ENCODE peak calls at places on chromosomes 4 and X, in eight cellular contexts. A is lower lobe of right lung; V is cardiac muscle cell; P is CD8-positive, alpha-beta memory T cell; G is adipocyte; L is endothelial cell of umbilical vein; D is upper lobe of right lung; B is uterus. U is an unnamed sample.

GRCh38 chr4:145808848-145809512 is 129.0 kb downstream of the C4orf51 start:
- DNase-seq in A (no peak), V (no peak), P (no peak), G (no peak), L (no peak), D (no peak), B (no peak), U (no peak)

GRCh38 chr4:102843273-102843672 is 15.9 kb upstream of the UBE2D3 start:
- DNase-seq in A (no peak), V (no peak), P (no peak), G (no peak), L (no peak), D (no peak), B (no peak), U (peak; percentile 43)

GRCh38 chr4:21664355-21664754 is 284.2 kb downstream of the KCNIP4 start:
- DNase-seq in A (no peak), V (no peak), P (no peak), G (no peak), L (no peak), D (no peak), B (no peak), U (no peak)

GRCh38 chr4:12360391-12360790 is 931.7 kb upstream of the HS3ST1 start:
- DNase-seq in A (no peak), V (no peak), P (no peak), G (no peak), L (no peak), D (no peak), B (no peak), U (peak; percentile 38)

GRCh38 chr4:19583827-19584569 is 667.7 kb upstream of the SLIT2 start:
- DNase-seq in A (no peak), V (no peak), P (no peak), G (no peak), L (no peak), D (no peak), B (no peak), U (no peak)

GRCh38 chrX:40530471-40530870 is 50.3 kb upstream of the ATP6AP2 start:
- DNase-seq in A (no peak), V (no peak), P (no peak), G (no peak), L (no peak), D (no peak), B (no peak), U (no peak)

GRCh38 chrX:120144178-120144844 is 14.1 kb upstream of the RHOXF2 start:
- DNase-seq in A (no peak), V (no peak), P (no peak), G (peak; percentile 7), L (no peak), D (no peak), B (no peak), U (no peak)

GRCh38 chr4:184061582-184061981 is 156.1 kb downstream of the ENPP6 start:
- DNase-seq in A (no peak), V (no peak), P (no peak), G (no peak), L (no peak), D (no peak), B (no peak), U (no peak)

GRCh38 chrX:80808160-80808735 is 1.4 kb downstream of the BRWD3 start:
- DNase-seq in A (peak; percentile 79), V (peak; percentile 68), P (peak; percentile 79), G (peak; percentile 81), L (peak; percentile 87), D (peak; percentile 78), B (peak; percentile 78), U (peak; percentile 80)

GRCh38 chrX:154411322-154411980 is at the start of gene TAFAZZIN:
- DNase-seq in A (peak; percentile 85), V (peak; percentile 73), P (peak; percentile 75), G (peak; percentile 82), L (peak; percentile 58), D (peak; percentile 89), B (peak; percentile 63), U (peak; percentile 68)

GRCh38 chrX:129525162-129525561 is 1.9 kb upstream of the SMARCA1 start:
- DNase-seq in A (no peak), V (no peak), P (no peak), G (no peak), L (no peak), D (no peak), B (no peak), U (peak; percentile 5)

GRCh38 chr4:15238720-15239119 is 189.1 kb upstream of the C1QTNF7 start:
- DNase-seq in A (no peak), V (peak; percentile 60), P (peak; percentile 19), G (peak; percentile 64), L (peak; percentile 11), D (no peak), B (no peak), U (peak; percentile 56)

GRCh38 chr4:52110171-52110570 is 59.1 kb downstream of the SPATA18 start:
- DNase-seq in A (no peak), V (no peak), P (no peak), G (no peak), L (no peak), D (no peak), B (no peak), U (no peak)

GRCh38 chrX:7996414-7996813 is 69.2 kb upstream of the PNPLA4 start:
- DNase-seq in A (no peak), V (peak; percentile 65), P (peak; percentile 13), G (peak; percentile 61), L (peak; percentile 18), D (no peak), B (no peak), U (peak; percentile 65)

GRCh38 chr4:6746721-6747689 is 31.0 kb downstream of the BLOC1S4 start:
- DNase-seq in A (peak; percentile 90), V (no peak), P (no peak), G (no peak), L (no peak), D (peak; percentile 94), B (no peak), U (peak; percentile 66)

GRCh38 chr4:85393201-85393600 is 81.7 kb upstream of the ARHGAP24 start:
- DNase-seq in A (no peak), V (no peak), P (no peak), G (no peak), L (no peak), D (no peak), B (no peak), U (no peak)
- H3K27me3 ChIP-seq in A (no peaks in the 10 kb centered on the region), V (no peaks in the 10 kb centered on the region), P (no peaks in the 10 kb centered on the region), G (no peaks in the 10 kb centered on the region), L (no peaks in the 10 kb centered on the region), D (no peaks in the 10 kb centered on the region), B (no peaks in the 10 kb centered on the region), U (no peaks in the 10 kb centered on the region)

GRCh38 chr4:112518675-112519074 is 2.7 kb upstream of the NEUROG2 start:
- DNase-seq in A (no peak), V (no peak), P (no peak), G (no peak), L (no peak), D (no peak), B (no peak), U (peak; percentile 31)
- H3K27me3 ChIP-seq in A (peaks cover 100% of the 10 kb centered on the region), V (peaks cover 100% of the 10 kb centered on the region), P (peaks cover 90% of the 10 kb centered on the region), G (peaks cover 85% of the 10 kb centered on the region), L (peaks cover 86% of the 10 kb centered on the region), D (peaks cover 98% of the 10 kb centered on the region), B (peaks cover 14% of the 10 kb centered on the region), U (peaks cover 67% of the 10 kb centered on the region)

GRCh38 chrX:137195296-137195695 is 161.5 kb upstream of the GPR101 start:
- DNase-seq in A (no peak), V (no peak), P (no peak), G (no peak), L (no peak), D (no peak), B (no peak), U (no peak)
- H3K27me3 ChIP-seq in A (no peaks in the 10 kb centered on the region), V (no peaks in the 10 kb centered on the region), P (no peaks in the 10 kb centered on the region), G (peaks cover 38% of the 10 kb centered on the region), L (no peaks in the 10 kb centered on the region), D (no peaks in the 10 kb centered on the region), B (no peaks in the 10 kb centered on the region), U (no peaks in the 10 kb centered on the region)

DNA sequence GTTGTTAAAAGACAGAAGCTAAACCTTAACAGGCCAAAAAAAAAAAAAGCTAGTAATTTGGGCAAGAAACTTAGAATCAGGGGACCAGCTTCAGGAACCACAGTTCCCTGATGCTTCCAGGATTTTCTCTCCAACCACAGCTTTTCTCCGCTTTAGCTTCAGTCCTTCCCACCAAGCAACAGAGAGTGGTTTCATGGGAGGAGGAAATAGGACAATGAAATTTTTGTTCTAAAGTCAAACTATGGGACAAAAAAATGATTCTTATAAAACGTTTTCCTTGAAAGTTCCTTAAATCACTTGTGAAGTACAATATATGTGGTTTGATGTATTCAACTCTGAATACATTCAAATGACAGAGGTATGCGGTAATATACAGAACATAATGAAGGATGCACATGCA is 71.0 kb upstream of the DHX15 start:
- DNase-seq in A (no peak), V (no peak), P (no peak), G (no peak), L (no peak), D (no peak), B (no peak), U (no peak)
- H3K27me3 ChIP-seq in A (no peaks in the 10 kb centered on the region), V (no peaks in the 10 kb centered on the region), P (no peaks in the 10 kb centered on the region), G (no peaks in the 10 kb centered on the region), L (no peaks in the 10 kb centered on the region), D (no peaks in the 10 kb centered on the region), B (no peaks in the 10 kb centered on the region), U (no peaks in the 10 kb centered on the region)

DNA sequence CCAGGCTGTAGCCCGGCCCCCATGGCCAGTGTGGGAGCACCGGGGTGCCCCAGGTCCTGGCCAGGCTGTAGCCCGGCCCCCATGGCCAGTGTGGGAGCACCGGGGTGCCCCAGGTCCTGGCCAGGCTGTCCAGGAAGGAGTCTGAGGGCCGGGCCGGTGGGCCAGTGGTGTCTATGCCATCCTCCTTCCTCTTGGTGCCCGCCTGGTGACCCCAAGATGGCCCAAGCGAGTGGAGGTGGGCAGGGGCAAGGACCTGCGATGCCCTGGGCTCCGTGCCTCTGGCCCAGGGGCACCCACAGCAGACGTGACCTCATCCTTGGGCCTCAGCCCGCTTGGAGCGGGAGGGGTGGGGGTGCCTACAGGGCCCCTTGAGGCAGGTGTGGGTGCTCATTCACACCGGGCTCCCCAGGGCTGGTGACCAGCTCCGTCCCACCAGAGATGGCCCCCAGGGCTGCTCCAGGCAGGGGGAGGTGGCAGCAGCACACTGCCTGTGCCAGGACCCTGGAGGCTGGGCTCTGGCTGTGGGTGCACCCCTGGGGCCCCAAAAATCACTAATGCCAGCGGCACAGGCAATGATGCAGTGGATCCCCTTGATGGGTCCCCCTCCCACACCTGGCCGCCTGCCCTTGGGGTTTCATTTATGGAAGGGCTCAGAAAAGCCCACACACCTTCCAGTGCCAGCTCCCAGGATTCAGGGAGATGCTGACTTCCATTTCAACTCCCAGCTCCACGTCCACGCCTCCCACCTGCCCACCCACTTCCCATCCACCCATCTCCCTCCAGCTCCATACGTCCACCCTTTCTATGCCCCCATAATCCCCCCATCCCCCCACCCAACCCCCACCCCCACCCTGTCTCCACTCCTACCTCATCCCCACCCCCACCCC is 35.8 kb downstream of the TACC3 start:
- DNase-seq in A (no peak), V (no peak), P (no peak), G (no peak), L (no peak), D (no peak), B (no peak), U (no peak)
- H3K27me3 ChIP-seq in A (no peaks in the 10 kb centered on the region), V (no peaks in the 10 kb centered on the region), P (no peaks in the 10 kb centered on the region), G (peaks cover 8% of the 10 kb centered on the region), L (no peaks in the 10 kb centered on the region), D (no peaks in the 10 kb centered on the region), B (no peaks in the 10 kb centered on the region), U (no peaks in the 10 kb centered on the region)

GRCh38 chrX:132388371-132388770 is 100.5 kb downstream of the MBNL3 start:
- DNase-seq in A (no peak), V (no peak), P (no peak), G (no peak), L (no peak), D (no peak), B (no peak), U (no peak)
- H3K27me3 ChIP-seq in A (no peaks in the 10 kb centered on the region), V (no peaks in the 10 kb centered on the region), P (no peaks in the 10 kb centered on the region), G (peaks cover 3% of the 10 kb centered on the region), L (no peaks in the 10 kb centered on the region), D (no peaks in the 10 kb centered on the region), B (no peaks in the 10 kb centered on the region), U (no peaks in the 10 kb centered on the region)

GRCh38 chr4:165872443-165873297 is at the start of gene TLL1:
- DNase-seq in A (no peak), V (peak; percentile 42), P (no peak), G (peak; percentile 35), L (peak; percentile 50), D (no peak), B (no peak), U (peak; percentile 44)
- H3K27me3 ChIP-seq in A (peaks cover 38% of the 10 kb centered on the region), V (peaks cover 72% of the 10 kb centered on the region), P (peaks cover 11% of the 10 kb centered on the region), G (peaks cover 17% of the 10 kb centered on the region), L (peaks cover 2% of the 10 kb centered on the region), D (peaks cover 37% of the 10 kb centered on the region), B (no peaks in the 10 kb centered on the region), U (no peaks in the 10 kb centered on the region)